ENCODE peak calls at places on chromosomes 1 and 21, in five cellular contexts. I is frontal cortex, Q is RPMI7951, A is NCI-H1417 treated with DMSO at 0.1 percent for 48 hours, D is ovary. U is an unnamed sample.

GRCh38 chr1:89203166-89203565 is 4.4 kb upstream of the GBP4 start:
- DNase-seq in I (no peak), Q (no peak), A (no peak), D (no peak), U (no peak)

GRCh38 chr1:195105281-195105680 is 1503.0 kb downstream of the KCNT2 start:
- DNase-seq in I (no peak), Q (no peak), A (no peak), D (no peak), U (no peak)

GRCh38 chr1:203672354-203672753 is 45.7 kb downstream of the ATP2B4 start:
- DNase-seq in I (no peak), Q (no peak), A (peak; percentile 44), D (no peak), U (peak; percentile 58)

GRCh38 chr1:33093004-33093403 is 12.1 kb downstream of the AZIN2 start:
- DNase-seq in I (no peak), Q (no peak), A (no peak), D (no peak), U (no peak)

GRCh38 chr21:28436286-28436932 is 556.3 kb downstream of the LTN1 start:
- DNase-seq in I (no peak), Q (peak; percentile 3), A (no peak), D (no peak), U (no peak)

GRCh38 chr1:218401896-218402770 is 57.0 kb downstream of the TGFB2 start:
- DNase-seq in I (no peak), Q (no peak), A (peak; percentile 55), D (no peak), U (no peak)

GRCh38 chr1:8516793-8517556 is 199.1 kb downstream of the SLC45A1 start:
- DNase-seq in I (no peak), Q (peak; percentile 50), A (no peak), D (no peak), U (no peak)

GRCh38 chr1:198278922-198279321 is 122.1 kb downstream of the NEK7 start:
- DNase-seq in I (no peak), Q (no peak), A (no peak), D (no peak), U (no peak)

GRCh38 chr1:160674415-160674814 is 27.6 kb upstream of the SLAMF1 start:
- DNase-seq in I (no peak), Q (no peak), A (no peak), D (no peak), U (no peak)

GRCh38 chr1:229001467-229001866 is 266.2 kb downstream of the RHOU start:
- DNase-seq in I (no peak), Q (no peak), A (no peak), D (no peak), U (no peak)

GRCh38 chr1:89566761-89567174 is 42.1 kb downstream of the LRRC8B start:
- DNase-seq in I (no peak), Q (no peak), A (no peak), D (peak; percentile 46), U (no peak)

GRCh38 chr1:77412794-77413530 is 131.1 kb downstream of the AK5 start:
- DNase-seq in I (no peak), Q (no peak), A (no peak), D (no peak), U (no peak)

GRCh38 chr21:28636988-28637691 is 355.5 kb downstream of the LTN1 start:
- DNase-seq in I (no peak), Q (peak; percentile 30), A (no peak), D (no peak), U (peak; percentile 10)

GRCh38 chr1:84156210-84156621 is 12.1 kb downstream of the PRKACB start:
- DNase-seq in I (no peak), Q (peak; percentile 93), A (no peak), D (no peak), U (no peak)

GRCh38 chr1:220300442-220301121 is 28.3 kb upstream of the RAB3GAP2 start:
- DNase-seq in I (no peak), Q (peak; percentile 83), A (no peak), D (peak; percentile 40), U (peak; percentile 55)

GRCh38 chr1:220786337-220787068 is at the start of gene MTARC1:
- DNase-seq in I (peak; percentile 56), Q (peak; percentile 32), A (peak; percentile 76), D (peak; percentile 44), U (no peak)

GRCh38 chr1:6348511-6349191 is 44.9 kb downstream of the ACOT7 start:
- DNase-seq in I (no peak), Q (peak; percentile 95), A (no peak), D (no peak), U (no peak)

GRCh38 chr1:71666609-71667008 is 585.8 kb upstream of the ZRANB2 start:
- DNase-seq in I (no peak), Q (no peak), A (no peak), D (no peak), U (no peak)

GRCh38 chr1:183896466-183897026 is 91.6 kb downstream of the RGL1 start:
- DNase-seq in I (no peak), Q (peak; percentile 69), A (no peak), D (no peak), U (no peak)

GRCh38 chr1:187244623-187245022 is 415.9 kb downstream of the PLA2G4A start:
- DNase-seq in I (no peak), Q (peak; percentile 3), A (no peak), D (peak; percentile 64), U (peak; percentile 24)

GRCh38 chr1:24714859-24715520 is 30.3 kb upstream of the CLIC4 start:
- DNase-seq in I (peak; percentile 67), Q (peak; percentile 88), A (no peak), D (no peak), U (no peak)

GRCh38 chr21:42263591-42264131 is 44.7 kb downstream of the ABCG1 start:
- DNase-seq in I (no peak), Q (no peak), A (no peak), D (no peak), U (no peak)

GRCh38 chr1:40078512-40079333 is 18.3 kb downstream of the PPT1 start:
- DNase-seq in I (no peak), Q (peak; percentile 63), A (no peak), D (no peak), U (peak; percentile 21)

GRCh38 chr21:34813266-34813886 is 144.6 kb downstream of the CLIC6 start:
- DNase-seq in I (no peak), Q (peak; percentile 78), A (no peak), D (no peak), U (no peak)

GRCh38 chr1:77473690-77474089 is 191.9 kb downstream of the AK5 start:
- DNase-seq in I (no peak), Q (peak; percentile 84), A (no peak), D (no peak), U (peak; percentile 13)

GRCh38 chr1:50023292-50024159 is at the start of gene AGBL4:
- DNase-seq in I (peak; percentile 45), Q (peak; percentile 31), A (no peak), D (peak; percentile 20), U (no peak)

U was measured in smooth muscle cell of the brain vasculature.